ENCODE peak calls at places on chromosomes 7 and 10, in five cellular contexts. Z is Panc1, P is testis, C is aorta, J is GM23338. U is an unnamed sample.

GRCh38 chr7:116527521-116527920 is 2.7 kb downstream of the CAV1 start:
- DNase-seq in Z (no peak), P (no peak), C (no peak), J (no peak), U (no peak)

GRCh38 chr10:12186324-12186723 is 9.4 kb downstream of the NUDT5 start:
- DNase-seq in Z (no peak), P (no peak), C (no peak), J (no peak), U (no peak)

GRCh38 chr10:74371696-74372095 is 220.7 kb downstream of the ADK start:
- DNase-seq in Z (no peak), P (no peak), C (no peak), J (no peak), U (no peak)

GRCh38 chr7:86629-87028 is 105.7 kb upstream of the FAM20C start:
- DNase-seq in Z (no peak), P (no peak), C (no peak), J (no peak), U (no peak)

GRCh38 chr10:44864042-44864436 is 47.1 kb upstream of the TMEM72 start:
- DNase-seq in Z (no peak), P (peak; percentile 49), C (no peak), J (peak; percentile 73), U (peak; percentile 71)

GRCh38 chr10:27537812-27538211 is 33.7 kb downstream of the RAB18 start:
- DNase-seq in Z (no peak), P (no peak), C (no peak), J (no peak), U (no peak)

GRCh38 chr7:14691597-14692203 is 210.9 kb downstream of the DGKB start:
- DNase-seq in Z (no peak), P (peak; percentile 87), C (peak; percentile 73), J (peak; percentile 77), U (peak; percentile 45)

GRCh38 chr10:124253006-124253405 is 159.6 kb upstream of the CHST15 start:
- DNase-seq in Z (no peak), P (no peak), C (no peak), J (no peak), U (no peak)

GRCh38 chr10:27635699-27636270 is 109.8 kb downstream of the MKX start:
- DNase-seq in Z (no peak), P (no peak), C (no peak), J (no peak), U (no peak)

GRCh38 chr7:30894866-30895408 is 16.7 kb upstream of the AQP1 start:
- DNase-seq in Z (no peak), P (peak; percentile 30), C (no peak), J (peak; percentile 40), U (no peak)

GRCh38 chr10:132021046-132021445 is 39.3 kb upstream of the BNIP3 start:
- DNase-seq in Z (no peak), P (peak; percentile 33), C (no peak), J (no peak), U (no peak)

GRCh38 chr7:99420213-99420612 is 11.4 kb downstream of the BUD31 start:
- DNase-seq in Z (no peak), P (no peak), C (no peak), J (no peak), U (no peak)

GRCh38 chr10:6721964-6722615 is 142.0 kb upstream of the PRKCQ start:
- DNase-seq in Z (peak; percentile 2), P (no peak), C (no peak), J (peak; percentile 14), U (no peak)

GRCh38 chr7:19051767-19052375 is 65.6 kb downstream of the TWIST1 start:
- DNase-seq in Z (peak; percentile 18), P (peak; percentile 72), C (no peak), J (peak; percentile 71), U (peak; percentile 16)

GRCh38 chr10:127952575-127952869 is 45.6 kb downstream of the PTPRE start:
- DNase-seq in Z (no peak), P (no peak), C (no peak), J (no peak), U (no peak)

GRCh38 chr7:130995252-130996081 is 261.5 kb upstream of the KLF14 start:
- DNase-seq in Z (no peak), P (no peak), C (no peak), J (no peak), U (peak; percentile 51)

GRCh38 chr10:127990846-127991542 is 84.1 kb downstream of the PTPRE start:
- DNase-seq in Z (no peak), P (no peak), C (no peak), J (no peak), U (no peak)

GRCh38 chr10:61750943-61751471 is 88.3 kb downstream of the CABCOCO1 start:
- DNase-seq in Z (no peak), P (peak; percentile 83), C (peak; percentile 78), J (peak; percentile 79), U (peak; percentile 80)

GRCh38 chr7:128923411-128923800 is 12.9 kb upstream of the KCP start:
- DNase-seq in Z (no peak), P (no peak), C (peak; percentile 23), J (no peak), U (no peak)

GRCh38 chr7:27647052-27647451 is 15.6 kb downstream of the HIBADH start:
- DNase-seq in Z (no peak), P (no peak), C (no peak), J (no peak), U (no peak)

GRCh38 chr7:33278095-33278494 is 148.7 kb downstream of the BBS9 start:
- DNase-seq in Z (no peak), P (no peak), C (no peak), J (peak; percentile 11), U (no peak)

GRCh38 chr7:149838224-149838991 is at the start of gene ZNF862:
- DNase-seq in Z (peak; percentile 91), P (peak; percentile 99), C (peak; percentile 99), J (peak; percentile 99), U (peak; percentile 99)

GRCh38 chr7:55308186-55308929 is 56.8 kb upstream of the LANCL2 start:
- DNase-seq in Z (no peak), P (no peak), C (no peak), J (no peak), U (no peak)

GRCh38 chr10:30437039-30437781 is 3.2 kb downstream of the MAP3K8 start:
- DNase-seq in Z (no peak), P (no peak), C (no peak), J (no peak), U (no peak)

GRCh38 chr10:14383266-14383665 is 52.5 kb upstream of the FRMD4A start:
- DNase-seq in Z (no peak), P (no peak), C (no peak), J (no peak), U (no peak)

GRCh38 chr10:19302117-19302516 is 253.5 kb downstream of the MALRD1 start:
- DNase-seq in Z (peak; percentile 39), P (no peak), C (no peak), J (no peak), U (no peak)

GRCh38 chr10:101308051-101308450 is 45.9 kb upstream of the BTRC start:
- DNase-seq in Z (no peak), P (no peak), C (no peak), J (no peak), U (no peak)

GRCh38 chr10:95242581-95243317 is 48.1 kb downstream of the PDLIM1 start:
- DNase-seq in Z (no peak), P (peak; percentile 59), C (no peak), J (peak; percentile 86), U (peak; percentile 61)

GRCh38 chr7:100173806-100174495 is 3.2 kb downstream of the GPC2 start:
- DNase-seq in Z (no peak), P (no peak), C (peak; percentile 68), J (no peak), U (no peak)

GRCh38 chr10:26439436-26440090 is 1.4 kb downstream of the APBB1IP start:
- DNase-seq in Z (no peak), P (no peak), C (no peak), J (no peak), U (no peak)

GRCh38 chr7:51315393-51316261 is 982 bp downstream of the COBL start:
- DNase-seq in Z (no peak), P (peak; percentile 32), C (no peak), J (peak; percentile 85), U (peak; percentile 73)

GRCh38 chr7:117673367-117673766 is 193.5 kb downstream of the CFTR start:
- DNase-seq in Z (no peak), P (peak; percentile 72), C (no peak), J (peak; percentile 81), U (peak; percentile 63)

GRCh38 chr10:98516352-98516751 is 69.6 kb upstream of the HPS1 start:
- DNase-seq in Z (no peak), P (no peak), C (no peak), J (no peak), U (no peak)

GRCh38 chr7:49001610-49002033 is 77.3 kb downstream of the CDC14C start:
- DNase-seq in Z (peak; percentile 32), P (peak; percentile 56), C (no peak), J (peak; percentile 91), U (peak; percentile 13)

GRCh38 chr7:122199171-122199570 is 55.1 kb upstream of the AASS start:
- DNase-seq in Z (no peak), P (no peak), C (no peak), J (no peak), U (peak; percentile 57)

GRCh38 chr10:92692697-92693533 is 3.2 kb downstream of the HHEX start:
- DNase-seq in Z (no peak), P (no peak), C (no peak), J (no peak), U (no peak)
- H3K4me3 ChIP-seq in Z (no peak overlapping the region), P (peak overlapping the region; percentile 65), C (no peak overlapping the region), J (peak overlapping the region; percentile 56), U (no peak overlapping the region)

GRCh38 chr7:5671053-5671452 is 110.4 kb downstream of the RNF216 start:
- DNase-seq in Z (no peak), P (peak; percentile 43), C (no peak), J (no peak), U (no peak)

GRCh38 chr7:5666361-5666760 is 115.1 kb downstream of the RNF216 start:
- DNase-seq in Z (no peak), P (no peak), C (no peak), J (no peak), U (no peak)

GRCh38 chr7:5665106-5666025 is 116.1 kb downstream of the RNF216 start:
- DNase-seq in Z (peak; percentile 61), P (peak; percentile 85), C (no peak), J (peak; percentile 93), U (peak; percentile 79)

GRCh38 chr7:5670173-5670933 is 111.1 kb downstream of the RNF216 start:
- DNase-seq in Z (no peak), P (no peak), C (no peak), J (no peak), U (no peak)

DNA sequence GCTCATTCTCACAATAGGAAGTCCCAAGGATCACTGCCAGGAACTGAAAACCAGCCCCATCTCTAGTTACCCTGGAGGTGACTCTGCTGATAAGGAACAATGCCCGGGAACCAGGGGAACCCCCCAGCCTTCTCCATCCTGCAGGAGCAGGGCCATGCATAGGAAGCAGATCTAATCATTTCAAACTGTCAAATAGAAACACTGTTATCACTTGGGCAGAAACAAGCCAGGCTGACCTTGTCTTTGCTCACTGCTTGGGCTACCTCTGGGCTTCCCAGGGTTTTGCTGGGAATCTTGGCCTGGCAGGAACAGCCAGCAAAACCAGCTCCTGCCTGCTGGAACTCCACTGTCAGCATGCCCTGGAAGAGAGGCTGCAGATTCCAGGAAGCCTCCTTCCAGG is 114.1 kb downstream of the RNF216 start:
- DNase-seq in Z (no peak), P (peak; percentile 77), C (no peak), J (no peak), U (no peak)
- H3K27ac ChIP-seq in Z (no peak overlapping the region), P (peak overlapping the region; percentile 50), C (no peak overlapping the region), J (peak overlapping the region; percentile 16), U (no peak overlapping the region)

GRCh38 chr10:90985301-90985700 is 64.4 kb upstream of the ANKRD1 start:
- DNase-seq in Z (no peak), P (no peak), C (no peak), J (no peak), U (no peak)
- H3K4me1 ChIP-seq in Z (no peaks in the 10 kb centered on the region), P (no peaks in the 10 kb centered on the region), C (no peaks in the 10 kb centered on the region), J (no peaks in the 10 kb centered on the region), U (peaks cover 13% of the 10 kb centered on the region)

GRCh38 chr7:134991469-134992339 is 5.4 kb downstream of the AGBL3 start:
- DNase-seq in Z (no peak), P (no peak), C (no peak), J (no peak), U (no peak)
- H3K4me3 ChIP-seq in Z (no peak overlapping the region), P (no peak overlapping the region), C (no peak overlapping the region), J (no peak overlapping the region), U (no peak overlapping the region)